ENCODE peak calls at places on chromosomes 16 and 17, in nine cellular contexts. One of them, this sample, is unnamed. For H3K4me1, the result is how much of the 10 kb centered on the place peaks cover.

GRCh38 chr16:23424292-23424958 is 28.6 kb downstream of the COG7 start:
- DNase-seq in PC-3: peak
- DNase-seq in HCT116: no peak
- DNase-seq in SK-N-SH: no peak
- DNase-seq in MM.1S: no peak
- DNase-seq in GM23338: no peak
- DNase-seq in OCI-LY7: no peak
- DNase-seq in neural progenitor cell: no peak
- DNase-seq in hepatocyte: no peak
- DNase-seq in this sample: no peak

GRCh38 chr17:48814504-48814903 is 2.5 kb downstream of the TTLL6 start:
- DNase-seq in HCT116: peak
- DNase-seq in PC-3: peak
- DNase-seq in OCI-LY7: peak
- DNase-seq in MM.1S: peak
- DNase-seq in SK-N-SH: peak
- DNase-seq in neural progenitor cell: peak
- DNase-seq in hepatocyte: peak
- DNase-seq in GM23338: peak
- DNase-seq in this sample: peak

GRCh38 chr17:27888945-27889344 is 4.2 kb downstream of the LYRM9 start:
- DNase-seq in neural progenitor cell: peak
- DNase-seq in hepatocyte: peak
- DNase-seq in SK-N-SH: no peak
- DNase-seq in GM23338: peak
- DNase-seq in MM.1S: no peak
- DNase-seq in PC-3: no peak
- DNase-seq in HCT116: no peak
- DNase-seq in OCI-LY7: no peak
- DNase-seq in this sample: no peak

GRCh38 chr17:44348234-44348987 is 3.3 kb downstream of the GRN start:
- DNase-seq in neural progenitor cell: no peak
- DNase-seq in GM23338: no peak
- DNase-seq in hepatocyte: no peak
- DNase-seq in MM.1S: peak
- DNase-seq in SK-N-SH: no peak
- DNase-seq in HCT116: no peak
- DNase-seq in PC-3: no peak
- DNase-seq in OCI-LY7: peak
- DNase-seq in this sample: peak

GRCh38 chr16:62036101-62036806 is at the start of gene CDH8:
- DNase-seq in neural progenitor cell: peak
- DNase-seq in GM23338: peak
- DNase-seq in PC-3: no peak
- DNase-seq in SK-N-SH: peak
- DNase-seq in MM.1S: no peak
- DNase-seq in hepatocyte: peak
- DNase-seq in HCT116: no peak
- DNase-seq in OCI-LY7: no peak
- DNase-seq in this sample: no peak

GRCh38 chr17:32264823-32265191 is 825 bp upstream of the RHBDL3 start:
- DNase-seq in HCT116: no peak
- DNase-seq in MM.1S: no peak
- DNase-seq in neural progenitor cell: peak
- DNase-seq in SK-N-SH: no peak
- DNase-seq in hepatocyte: no peak
- DNase-seq in PC-3: no peak
- DNase-seq in GM23338: no peak
- DNase-seq in OCI-LY7: no peak
- DNase-seq in this sample: no peak

GRCh38 chr16:11390573-11391495 is 45.6 kb downstream of the RMI2 start:
- DNase-seq in HCT116: no peak
- DNase-seq in MM.1S: no peak
- DNase-seq in PC-3: no peak
- DNase-seq in neural progenitor cell: peak
- DNase-seq in SK-N-SH: peak
- DNase-seq in OCI-LY7: no peak
- DNase-seq in GM23338: no peak
- DNase-seq in hepatocyte: peak
- DNase-seq in this sample: no peak

GRCh38 chr17:65896889-65897288 is 295.0 kb downstream of the CEP112 start:
- DNase-seq in MM.1S: no peak
- DNase-seq in GM23338: no peak
- DNase-seq in HCT116: no peak
- DNase-seq in SK-N-SH: no peak
- DNase-seq in OCI-LY7: no peak
- DNase-seq in neural progenitor cell: no peak
- DNase-seq in PC-3: no peak
- DNase-seq in hepatocyte: no peak
- DNase-seq in this sample: no peak

GRCh38 chr17:32510466-32510865 is 23.7 kb downstream of the CDK5R1 start:
- DNase-seq in PC-3: no peak
- DNase-seq in hepatocyte: no peak
- DNase-seq in neural progenitor cell: no peak
- DNase-seq in SK-N-SH: no peak
- DNase-seq in MM.1S: no peak
- DNase-seq in OCI-LY7: no peak
- DNase-seq in GM23338: no peak
- DNase-seq in HCT116: no peak
- DNase-seq in this sample: no peak

GRCh38 chr17:59154335-59154720 is 658 bp downstream of the SKA2 start:
- DNase-seq in SK-N-SH: peak
- DNase-seq in HCT116: no peak
- DNase-seq in neural progenitor cell: peak
- DNase-seq in PC-3: peak
- DNase-seq in hepatocyte: peak
- DNase-seq in OCI-LY7: peak
- DNase-seq in MM.1S: peak
- DNase-seq in GM23338: peak
- DNase-seq in this sample: peak

GRCh38 chr17:1767358-1767757 is 5.5 kb downstream of the SERPINF1 start:
- DNase-seq in PC-3: no peak
- DNase-seq in neural progenitor cell: no peak
- DNase-seq in MM.1S: no peak
- DNase-seq in SK-N-SH: no peak
- DNase-seq in hepatocyte: no peak
- DNase-seq in GM23338: no peak
- DNase-seq in HCT116: no peak
- DNase-seq in OCI-LY7: no peak
- DNase-seq in this sample: no peak

GRCh38 chr17:80388175-80388574 is 26.8 kb upstream of the ENDOV start:
- DNase-seq in OCI-LY7: no peak
- DNase-seq in SK-N-SH: peak
- DNase-seq in hepatocyte: no peak
- DNase-seq in MM.1S: no peak
- DNase-seq in neural progenitor cell: no peak
- DNase-seq in PC-3: no peak
- DNase-seq in HCT116: no peak
- DNase-seq in GM23338: peak
- DNase-seq in this sample: no peak

GRCh38 chr16:24729967-24730815 is 740 bp downstream of the TNRC6A start:
- DNase-seq in PC-3: no peak
- DNase-seq in OCI-LY7: peak
- DNase-seq in SK-N-SH: peak
- DNase-seq in hepatocyte: peak
- DNase-seq in GM23338: peak
- DNase-seq in HCT116: no peak
- DNase-seq in neural progenitor cell: peak
- DNase-seq in MM.1S: peak
- DNase-seq in this sample: peak

GRCh38 chr16:67518676-67519075 is 10.0 kb upstream of the RIPOR1 start:
- DNase-seq in HCT116: no peak
- DNase-seq in MM.1S: no peak
- DNase-seq in neural progenitor cell: no peak
- DNase-seq in OCI-LY7: peak
- DNase-seq in GM23338: no peak
- DNase-seq in SK-N-SH: no peak
- DNase-seq in hepatocyte: no peak
- DNase-seq in PC-3: no peak
- DNase-seq in this sample: no peak
- H2AFZ ChIP-seq in HCT116: no peak
- H2AFZ ChIP-seq in MM.1S: no peak
- H2AFZ ChIP-seq in neural progenitor cell: no peak
- H2AFZ ChIP-seq in OCI-LY7: peak
- H2AFZ ChIP-seq in GM23338: no peak
- H2AFZ ChIP-seq in SK-N-SH: no peak
- H2AFZ ChIP-seq in hepatocyte: no peak
- H2AFZ ChIP-seq in PC-3: no peak
- H2AFZ ChIP-seq in this sample: no peak

DNA sequence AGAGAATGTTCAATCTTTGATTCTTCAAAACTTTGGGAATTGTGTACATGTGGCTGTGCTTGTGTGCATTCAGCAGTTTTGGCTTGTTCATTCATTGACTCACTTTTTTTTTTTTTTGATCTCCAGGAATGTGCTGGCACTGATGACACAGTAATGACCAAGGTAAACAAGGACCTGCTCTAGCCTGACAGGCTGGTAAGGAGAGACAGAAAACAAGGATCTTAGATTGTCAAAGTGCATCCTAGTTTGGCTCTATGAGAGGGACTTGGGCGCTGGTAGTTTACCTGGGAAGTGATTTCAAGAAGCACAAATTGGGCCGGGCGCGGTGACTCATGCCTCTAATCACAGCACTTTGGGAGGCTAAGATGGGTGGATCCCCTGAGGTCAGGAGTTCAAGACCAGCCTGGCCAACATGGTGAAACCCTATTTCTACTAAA is 233.1 kb upstream of the WSCD1 start:
- DNase-seq in OCI-LY7: no peak
- DNase-seq in hepatocyte: no peak
- DNase-seq in SK-N-SH: no peak
- DNase-seq in PC-3: peak
- DNase-seq in neural progenitor cell: no peak
- DNase-seq in MM.1S: no peak
- DNase-seq in HCT116: peak
- DNase-seq in GM23338: no peak
- DNase-seq in this sample: peak
- TF ChIP-seq EZH2phosphoT487 in OCI-LY7: no peak
- TF ChIP-seq EZH2phosphoT487 in hepatocyte: no peak
- TF ChIP-seq EZH2phosphoT487 in SK-N-SH: no peak
- TF ChIP-seq EZH2phosphoT487 in PC-3: no peak
- TF ChIP-seq EZH2phosphoT487 in neural progenitor cell: no peak
- TF ChIP-seq EZH2phosphoT487 in MM.1S: no peak
- TF ChIP-seq EZH2phosphoT487 in HCT116: no peak
- TF ChIP-seq EZH2phosphoT487 in GM23338: no peak
- TF ChIP-seq EZH2phosphoT487 in this sample: no peak

DNA sequence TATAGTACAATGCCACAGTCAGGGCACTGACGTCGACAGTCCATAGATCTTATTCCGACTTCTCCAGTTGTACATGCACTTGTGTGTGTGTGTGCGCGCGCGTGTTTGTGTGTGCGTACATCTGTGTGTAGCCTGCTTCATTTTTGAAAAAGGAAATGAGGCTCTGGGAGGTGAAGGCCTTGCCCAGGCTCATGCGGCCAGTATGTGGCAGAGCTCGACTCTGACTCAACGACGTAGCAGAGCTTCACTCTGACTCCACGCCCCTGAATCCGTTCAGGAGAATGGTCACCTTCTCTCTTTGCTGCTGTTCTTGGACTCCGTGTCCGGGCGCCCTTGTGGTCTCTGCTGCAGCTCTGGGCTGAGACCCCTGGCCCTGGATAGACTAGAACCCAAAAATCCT is 81.6 kb upstream of the CIBAR2 start:
- DNase-seq in SK-N-SH: no peak
- DNase-seq in MM.1S: no peak
- DNase-seq in GM23338: no peak
- DNase-seq in PC-3: no peak
- DNase-seq in OCI-LY7: no peak
- DNase-seq in hepatocyte: no peak
- DNase-seq in neural progenitor cell: no peak
- DNase-seq in HCT116: no peak
- DNase-seq in this sample: no peak
- H3K4me1 ChIP-seq in SK-N-SH: under half
- H3K4me1 ChIP-seq in MM.1S: under half
- H3K4me1 ChIP-seq in GM23338: under half
- H3K4me1 ChIP-seq in PC-3: under half
- H3K4me1 ChIP-seq in OCI-LY7: under half
- H3K4me1 ChIP-seq in hepatocyte: under half
- H3K4me1 ChIP-seq in neural progenitor cell: under half
- H3K4me1 ChIP-seq in HCT116: under half
- H3K4me1 ChIP-seq in this sample: under half

GRCh38 chr16:84303516-84303915 is 8.8 kb downstream of the WFDC1 start:
- DNase-seq in MM.1S: no peak
- DNase-seq in GM23338: no peak
- DNase-seq in neural progenitor cell: no peak
- DNase-seq in SK-N-SH: no peak
- DNase-seq in hepatocyte: no peak
- DNase-seq in HCT116: no peak
- DNase-seq in PC-3: no peak
- DNase-seq in OCI-LY7: no peak
- DNase-seq in this sample: no peak

GRCh38 chr16:84307209-84307954 is 12.7 kb downstream of the WFDC1 start:
- DNase-seq in GM23338: no peak
- DNase-seq in OCI-LY7: no peak
- DNase-seq in hepatocyte: no peak
- DNase-seq in neural progenitor cell: no peak
- DNase-seq in HCT116: no peak
- DNase-seq in PC-3: no peak
- DNase-seq in MM.1S: no peak
- DNase-seq in SK-N-SH: no peak
- DNase-seq in this sample: no peak

GRCh38 chr16:84310642-84311041 is 16.0 kb downstream of the WFDC1 start:
- DNase-seq in PC-3: no peak
- DNase-seq in MM.1S: no peak
- DNase-seq in GM23338: no peak
- DNase-seq in OCI-LY7: no peak
- DNase-seq in HCT116: no peak
- DNase-seq in SK-N-SH: no peak
- DNase-seq in hepatocyte: no peak
- DNase-seq in neural progenitor cell: no peak
- DNase-seq in this sample: no peak

GRCh38 chr16:84306564-84306963 is 11.9 kb downstream of the WFDC1 start:
- DNase-seq in hepatocyte: no peak
- DNase-seq in MM.1S: no peak
- DNase-seq in neural progenitor cell: no peak
- DNase-seq in HCT116: no peak
- DNase-seq in SK-N-SH: no peak
- DNase-seq in OCI-LY7: no peak
- DNase-seq in GM23338: no peak
- DNase-seq in PC-3: no peak
- DNase-seq in this sample: no peak

DNA sequence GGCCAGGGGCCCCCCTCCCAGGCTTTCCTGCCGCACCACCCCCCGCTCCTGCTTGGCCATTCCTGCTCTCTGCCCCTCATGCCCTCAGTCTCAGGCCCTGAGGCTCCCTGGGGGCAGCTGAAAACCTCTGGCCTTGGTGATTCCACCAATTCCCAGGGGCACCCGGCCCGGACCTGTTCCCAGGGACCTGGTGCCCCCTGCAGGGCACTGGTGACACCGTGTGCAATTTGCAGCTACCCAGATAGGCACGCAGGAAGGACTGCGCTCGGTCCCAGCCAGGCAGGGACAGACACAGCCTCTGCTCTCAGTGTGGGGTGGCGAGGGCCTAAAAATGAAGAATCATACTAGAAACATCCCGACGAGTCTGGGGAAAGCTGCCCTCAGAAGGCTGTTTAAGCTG is 13.4 kb downstream of the WFDC1 start:
- DNase-seq in OCI-LY7: peak
- DNase-seq in GM23338: peak
- DNase-seq in PC-3: peak
- DNase-seq in HCT116: peak
- DNase-seq in MM.1S: peak
- DNase-seq in neural progenitor cell: peak
- DNase-seq in hepatocyte: peak
- DNase-seq in SK-N-SH: peak
- DNase-seq in this sample: peak
- H2AFZ ChIP-seq in OCI-LY7: no peak
- H2AFZ ChIP-seq in GM23338: no peak
- H2AFZ ChIP-seq in PC-3: no peak
- H2AFZ ChIP-seq in HCT116: no peak
- H2AFZ ChIP-seq in MM.1S: no peak
- H2AFZ ChIP-seq in neural progenitor cell: no peak
- H2AFZ ChIP-seq in hepatocyte: no peak
- H2AFZ ChIP-seq in SK-N-SH: no peak
- H2AFZ ChIP-seq in this sample: no peak

GRCh38 chr17:14464741-14465140 is 163.9 kb downstream of the HS3ST3B1 start:
- DNase-seq in PC-3: peak
- DNase-seq in HCT116: no peak
- DNase-seq in neural progenitor cell: no peak
- DNase-seq in SK-N-SH: no peak
- DNase-seq in hepatocyte: no peak
- DNase-seq in MM.1S: no peak
- DNase-seq in GM23338: no peak
- DNase-seq in OCI-LY7: no peak
- DNase-seq in this sample: peak
- TF ChIP-seq EZH2phosphoT487 in PC-3: no peak
- TF ChIP-seq EZH2phosphoT487 in HCT116: no peak
- TF ChIP-seq EZH2phosphoT487 in neural progenitor cell: no peak
- TF ChIP-seq EZH2phosphoT487 in SK-N-SH: no peak
- TF ChIP-seq EZH2phosphoT487 in hepatocyte: no peak
- TF ChIP-seq EZH2phosphoT487 in MM.1S: no peak
- TF ChIP-seq EZH2phosphoT487 in GM23338: no peak
- TF ChIP-seq EZH2phosphoT487 in OCI-LY7: no peak
- TF ChIP-seq EZH2phosphoT487 in this sample: no peak